ENCODE peak calls at places on chromosome 13, in seven cellular contexts. Q is GM23248, V is hepatocyte, P is PC-3, N is GM23338, C is neural progenitor cell, T is HCT116. M is an unnamed sample.

GRCh38 chr13:50888362-50888761 is 21.2 kb upstream of the RNASEH2B start:
- DNase-seq in Q (no peak), V (no peak), P (no peak), N (no peak), C (no peak), T (no peak), M (no peak)

GRCh38 chr13:26482451-26483197 is 74.9 kb upstream of the WASF3 start:
- DNase-seq in Q (peak), V (peak), P (peak), N (peak), C (peak), T (peak), M (peak)

GRCh38 chr13:110396913-110397379 is 89.9 kb downstream of the COL4A2 start:
- DNase-seq in Q (peak), V (peak), P (peak), N (no peak), C (no peak), T (no peak), M (no peak)

GRCh38 chr13:27962982-27963381 is 6.1 kb downstream of the CDX2 start:
- DNase-seq in Q (no peak), V (peak), P (no peak), N (no peak), C (no peak), T (no peak), M (no peak)

GRCh38 chr13:66102864-66103263 is 1127.3 kb downstream of the PCDH9 start:
- DNase-seq in Q (no peak), V (no peak), P (no peak), N (no peak), C (no peak), T (no peak), M (no peak)

GRCh38 chr13:44470623-44471562 is 97.3 kb downstream of the SERP2 start:
- DNase-seq in Q (peak), V (peak), P (peak), N (peak), C (peak), T (peak), M (peak)

GRCh38 chr13:32381539-32381938 is 46.4 kb downstream of the N4BP2L1 start:
- DNase-seq in Q (peak), V (peak), P (peak), N (peak), C (peak), T (peak), M (no peak)

GRCh38 chr13:80217614-80218456 is 123.1 kb downstream of the SPRY2 start:
- DNase-seq in Q (no peak), V (no peak), P (peak), N (peak), C (peak), T (no peak), M (no peak)

GRCh38 chr13:67438465-67438864 is 208.3 kb upstream of the PCDH9 start:
- DNase-seq in Q (no peak), V (no peak), P (peak), N (peak), C (peak), T (no peak), M (no peak)

GRCh38 chr13:71902676-71903075 is 35.7 kb upstream of the DACH1 start:
- DNase-seq in Q (no peak), V (no peak), P (no peak), N (peak), C (no peak), T (no peak), M (no peak)

GRCh38 chr13:50127017-50127725 is 111.9 kb downstream of the KCNRG start:
- DNase-seq in Q (peak), V (peak), P (no peak), N (peak), C (peak), T (no peak), M (no peak)

GRCh38 chr13:32125221-32125621 is 93.6 kb downstream of the FRY start:
- DNase-seq in Q (peak), V (no peak), P (peak), N (no peak), C (no peak), T (no peak), M (no peak)

GRCh38 chr13:87925006-87925405 is 253.8 kb downstream of the SLITRK5 start:
- DNase-seq in Q (no peak), V (no peak), P (peak), N (no peak), C (no peak), T (no peak), M (no peak)

GRCh38 chr13:105971312-105971711 is 564.1 kb downstream of the EFNB2 start:
- DNase-seq in Q (no peak), V (peak), P (no peak), N (no peak), C (peak), T (no peak), M (no peak)

GRCh38 chr13:110340812-110341444 is 33.8 kb downstream of the COL4A2 start:
- DNase-seq in Q (peak), V (peak), P (no peak), N (no peak), C (no peak), T (no peak), M (no peak)

GRCh38 chr13:47119568-47120080 is 222.8 kb upstream of the HTR2A start:
- DNase-seq in Q (peak), V (no peak), P (no peak), N (no peak), C (no peak), T (no peak), M (no peak)
- TF ChIP-seq EZH2phosphoT487 in Q (no peak), V (no peak), P (no peak), N (no peak), C (no peak), T (no peak), M (no peak)

GRCh38 chr13:30446122-30446500 is 19.6 kb downstream of the HMGB1 start:
- DNase-seq in Q (no peak), V (no peak), P (no peak), N (peak), C (peak), T (no peak), M (peak)
- H3K4me3 ChIP-seq in Q (no peak), V (no peak), P (no peak), N (peak), C (peak), T (no peak), M (peak)

DNA sequence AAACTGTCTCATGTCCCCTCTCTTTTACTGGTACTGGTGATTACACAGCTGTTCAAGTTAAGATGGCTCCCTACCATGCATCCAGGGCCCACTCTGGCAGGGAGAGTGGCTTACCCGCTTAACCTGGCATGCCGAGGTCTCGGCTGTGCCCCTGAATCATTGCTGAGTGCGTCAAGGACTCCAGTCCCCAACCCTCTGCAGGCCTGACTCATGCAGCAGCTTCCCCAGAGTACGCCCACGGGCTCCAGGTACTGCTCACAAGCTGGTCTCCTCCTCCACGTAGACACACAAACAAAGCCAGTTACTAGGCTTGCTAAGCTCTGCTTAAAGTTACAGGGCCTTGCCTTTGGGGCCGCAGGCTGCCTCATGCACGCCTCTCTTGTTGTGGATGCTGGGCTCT is 447.4 kb downstream of the COG6 start:
- DNase-seq in Q (peak), V (peak), P (peak), N (no peak), C (no peak), T (peak), M (no peak)
- H2AFZ ChIP-seq in Q (peak), V (no peak), P (peak), N (no peak), C (no peak), T (no peak), M (peak)

GRCh38 chr13:24512208-24513068 is at the start of gene PARP4:
- DNase-seq in Q (peak), V (peak), P (peak), N (peak), C (peak), T (peak), M (peak)

GRCh38 chr13:24511824-24512207 is 762 bp downstream of the PARP4 start:
- DNase-seq in Q (no peak), V (no peak), P (no peak), N (no peak), C (no peak), T (no peak), M (peak)

GRCh38 chr13:24506698-24507335 is 5.8 kb downstream of the PARP4 start:
- DNase-seq in Q (no peak), V (no peak), P (no peak), N (peak), C (no peak), T (no peak), M (no peak)

GRCh38 chr13:24505756-24506155 is 6.8 kb downstream of the PARP4 start:
- DNase-seq in Q (no peak), V (no peak), P (no peak), N (no peak), C (no peak), T (no peak), M (no peak)

GRCh38 chr13:24511019-24511823 is 1.4 kb downstream of the PARP4 start:
- DNase-seq in Q (peak), V (peak), P (peak), N (peak), C (peak), T (peak), M (peak)
- TF ChIP-seq EZH2phosphoT487 in Q (no peak), V (no peak), P (no peak), N (no peak), C (no peak), T (no peak), M (no peak)

GRCh38 chr13:75482820-75483079 is 781 bp upstream of the TBC1D4 start:
- DNase-seq in Q (no peak), V (no peak), P (no peak), N (no peak), C (no peak), T (no peak), M (no peak)
- H3K4me3 ChIP-seq in Q (peak), V (peak), P (peak), N (peak), C (peak), T (peak), M (peak)

DNA sequence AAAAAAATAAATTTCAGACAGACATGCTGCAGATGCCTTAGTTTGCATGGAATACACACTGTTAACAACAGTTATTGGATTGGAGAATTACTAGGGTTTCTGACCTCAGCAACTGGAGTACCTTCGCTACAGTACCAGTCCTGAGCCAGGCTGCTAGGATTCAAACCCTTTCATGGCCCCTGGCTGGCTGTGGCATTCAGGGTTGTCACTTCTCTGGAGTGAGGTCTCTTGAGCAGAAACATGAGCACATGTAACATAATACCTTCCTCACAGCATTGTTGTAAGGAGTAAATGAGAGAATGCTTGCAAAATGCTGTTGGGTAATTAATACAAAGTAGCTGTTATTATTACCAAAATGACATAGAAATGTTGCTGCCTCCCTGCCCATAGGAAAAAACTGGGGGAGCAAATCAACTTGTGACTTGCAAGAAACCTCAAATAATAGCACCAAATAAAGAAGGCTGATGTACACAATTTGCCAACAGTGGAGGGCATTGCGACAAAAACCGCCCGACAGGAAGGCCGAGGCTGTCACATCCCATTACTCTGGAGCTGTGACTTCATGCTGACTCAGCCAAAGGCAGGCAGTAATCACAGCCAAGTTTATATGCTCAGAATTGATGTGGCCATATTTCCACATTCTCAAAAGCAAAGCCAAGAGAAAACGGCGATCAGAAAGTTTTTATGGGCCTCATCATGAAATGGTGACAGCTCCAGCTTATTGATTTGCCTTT is 100.4 kb downstream of the RFC3 start:
- DNase-seq in Q (peak), V (no peak), P (peak), N (no peak), C (peak), T (no peak), M (no peak)
- H2AFZ ChIP-seq in Q (peak), V (no peak), P (peak), N (no peak), C (no peak), T (no peak), M (no peak)

DNA sequence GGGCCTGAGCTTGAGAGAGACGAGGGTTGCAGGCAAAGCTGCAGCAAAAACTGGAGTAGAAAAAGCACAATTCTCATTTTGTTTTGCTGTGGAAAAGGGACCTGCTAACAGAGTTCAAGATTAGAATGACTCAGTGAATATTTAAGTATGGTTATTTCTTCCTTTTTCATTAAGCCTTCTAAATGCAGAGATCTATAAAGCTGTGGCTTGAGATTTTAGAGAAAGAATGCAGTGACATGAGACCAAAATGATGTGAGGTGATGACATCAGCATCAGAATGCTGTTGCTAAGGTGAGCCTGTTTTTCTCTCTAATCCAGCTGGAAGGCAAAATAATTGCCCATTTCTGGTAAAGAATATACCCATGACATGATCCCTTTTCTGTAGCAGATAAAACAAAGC is 10.8 kb upstream of the MBNL2 start:
- DNase-seq in Q (no peak), V (no peak), P (no peak), N (no peak), C (no peak), T (no peak), M (no peak)
- TF ChIP-seq EZH2phosphoT487 in Q (no peak), V (no peak), P (no peak), N (no peak), C (no peak), T (no peak), M (no peak)

GRCh38 chr13:108407495-108407894 is 138.0 kb downstream of the TNFSF13B start:
- DNase-seq in Q (no peak), V (no peak), P (no peak), N (no peak), C (no peak), T (no peak), M (no peak)
- H3K4me3 ChIP-seq in Q (no peak), V (no peak), P (no peak), N (no peak), C (no peak), T (no peak), M (no peak)

GRCh38 chr13:113178896-113179167 is 20.4 kb downstream of the PROZ start:
- DNase-seq in Q (no peak), V (no peak), P (no peak), N (no peak), C (no peak), T (no peak), M (no peak)

GRCh38 chr13:113179374-113180230 is 21.2 kb downstream of the PROZ start:
- DNase-seq in Q (no peak), V (no peak), P (no peak), N (no peak), C (peak), T (no peak), M (no peak)

GRCh38 chr13:113176822-113177221 is 18.4 kb downstream of the PROZ start:
- DNase-seq in Q (no peak), V (no peak), P (no peak), N (no peak), C (no peak), T (no peak), M (no peak)

GRCh38 chr13:113176292-113176691 is 17.8 kb downstream of the PROZ start:
- DNase-seq in Q (no peak), V (no peak), P (no peak), N (no peak), C (no peak), T (no peak), M (no peak)

DNA sequence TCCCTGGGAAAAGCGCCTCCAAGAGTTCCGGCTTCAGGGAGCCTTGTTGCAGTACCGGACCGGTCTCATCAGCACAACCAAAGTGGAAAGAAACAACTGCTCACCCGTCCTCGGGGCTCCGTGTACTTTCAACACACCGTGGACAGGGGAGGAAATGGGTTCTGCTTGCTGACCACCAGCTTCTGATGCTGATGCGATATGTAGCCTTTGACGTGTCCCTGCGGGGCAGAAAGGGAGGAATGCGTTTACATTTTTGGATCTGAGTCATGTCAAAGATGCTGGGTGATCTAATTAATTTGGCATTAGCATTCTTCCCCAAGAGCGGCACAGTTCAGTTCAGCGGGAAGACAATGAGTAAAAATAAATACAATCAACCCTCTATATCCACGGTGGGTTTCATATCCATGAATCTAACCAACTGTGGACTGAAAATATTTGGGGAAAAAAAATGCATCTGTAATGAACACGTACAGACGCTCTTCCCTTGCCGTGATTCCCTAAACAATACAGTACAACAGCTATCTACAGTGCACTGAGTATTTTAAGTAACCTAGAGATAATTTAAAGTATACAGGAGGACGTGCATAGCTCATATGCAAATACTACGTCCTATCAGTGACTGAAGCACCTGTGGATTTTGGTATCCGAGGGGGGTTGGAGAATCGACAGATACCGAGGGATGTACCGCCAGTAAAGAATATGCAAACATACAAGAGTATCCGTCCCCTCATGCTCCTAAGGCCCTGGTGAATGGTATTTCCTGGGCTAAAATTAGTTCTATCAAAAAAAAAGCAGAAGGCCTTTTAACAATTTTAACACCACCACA is 19.8 kb downstream of the PROZ start:
- DNase-seq in Q (peak), V (no peak), P (peak), N (no peak), C (no peak), T (no peak), M (no peak)
- H2AFZ ChIP-seq in Q (peak), V (no peak), P (no peak), N (no peak), C (no peak), T (no peak), M (no peak)

DNA sequence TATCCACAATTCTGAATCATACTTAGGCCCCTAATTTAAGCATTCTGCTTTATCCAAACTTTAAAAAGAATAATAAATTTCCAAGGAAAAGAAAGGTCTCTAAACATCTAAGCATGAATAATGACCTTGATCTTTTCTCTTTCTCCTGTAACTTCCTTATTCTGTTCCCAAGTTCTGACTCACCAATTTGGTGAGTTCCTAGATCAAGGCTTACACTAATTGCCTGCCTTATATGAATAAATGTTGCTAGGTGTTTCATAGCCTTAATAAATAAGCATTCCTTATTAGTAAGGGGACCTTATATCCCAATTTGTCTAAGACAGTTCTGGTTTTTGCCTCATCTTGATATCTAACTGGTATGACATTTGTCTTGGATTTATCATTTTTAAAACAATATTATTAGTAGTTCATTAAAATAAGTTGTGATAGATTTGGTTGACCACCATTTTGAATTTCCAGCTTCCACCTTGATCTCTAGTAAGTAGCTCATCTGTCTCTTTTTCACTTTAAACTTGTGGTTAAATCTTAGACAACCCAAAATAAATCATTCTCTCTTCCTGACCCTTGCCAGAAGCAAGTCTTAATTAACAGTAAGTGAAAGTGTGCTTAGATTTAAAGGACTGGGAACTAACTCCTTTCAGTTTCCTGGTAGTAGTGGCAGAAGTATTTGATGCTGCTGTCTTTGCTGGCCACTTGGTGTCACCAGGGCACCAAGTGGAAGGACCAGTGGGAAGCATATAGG is 121.2 kb upstream of the MLNR start:
- DNase-seq in Q (peak), V (no peak), P (no peak), N (peak), C (peak), T (peak), M (peak)
- TF ChIP-seq EZH2phosphoT487 in Q (no peak), V (no peak), P (no peak), N (no peak), C (no peak), T (no peak), M (no peak)

M was measured in OCI-LY7.